ENCODE peak calls at places on chromosome 4, in eight cellular contexts. P is hepatocyte, Q is OCI-LY7, U is IMR-90, X is lung, Y is mesendoderm, B is stomach, F is mammary epithelial cell. N is an unnamed sample.
A peak's percentile ranks its signal among the peaks of the same experiment; 100 is the strongest.

GRCh38 chr4:71187399-71188196 is 151.2 kb upstream of the SLC4A4 start:
- DNase-seq in Y (peak; percentile 33), Q (no peak), B (peak; percentile 60), X (peak; percentile 50), F (peak; percentile 1), U (peak; percentile 60), P (peak; percentile 37), N (peak; percentile 49)

GRCh38 chr4:128376958-128377357 is 89.3 kb upstream of the PGRMC2 start:
- DNase-seq in U (no peak), Q (no peak), X (no peak), P (no peak), F (no peak), B (no peak), Y (no peak), N (no peak)

GRCh38 chr4:2785613-2786012 is 7.3 kb upstream of the SH3BP2 start:
- DNase-seq in Y (no peak), F (no peak), B (peak; percentile 37), P (no peak), X (no peak), Q (peak; percentile 89), U (no peak), N (no peak)

GRCh38 chr4:113683143-113683542 is 78.4 kb downstream of the CAMK2D start:
- DNase-seq in B (no peak), P (no peak), X (no peak), Q (peak; percentile 92), U (no peak), Y (no peak), F (peak; percentile 45), N (no peak)

GRCh38 chr4:15077969-15078368 is 75.7 kb downstream of the CPEB2 start:
- DNase-seq in U (peak; percentile 84), P (no peak), Y (no peak), Q (no peak), B (no peak), X (no peak), F (peak; percentile 77), N (no peak)

GRCh38 chr4:82984459-82984858 is 26.2 kb downstream of the LIN54 start:
- DNase-seq in P (no peak), U (peak; percentile 69), B (no peak), X (no peak), Q (no peak), Y (no peak), F (peak; percentile 77), N (no peak)

GRCh38 chr4:74447636-74448233 is 2.8 kb downstream of the AREG start:
- DNase-seq in U (no peak), Q (no peak), P (no peak), F (no peak), X (no peak), B (no peak), Y (no peak), N (no peak)

GRCh38 chr4:140186651-140187315 is 32.8 kb upstream of the MAML3 start:
- DNase-seq in Q (no peak), P (peak; percentile 66), F (peak; percentile 94), Y (no peak), U (peak; percentile 67), B (peak; percentile 50), X (no peak), N (no peak)

GRCh38 chr4:57097711-57098110 is 12.5 kb downstream of the IGFBP7 start:
- DNase-seq in U (no peak), Q (no peak), X (no peak), Y (no peak), F (no peak), P (no peak), B (no peak), N (no peak)

GRCh38 chr4:136183513-136183912 is 1348.8 kb downstream of the PCDH18 start:
- DNase-seq in P (no peak), X (no peak), B (no peak), F (no peak), U (no peak), Y (peak; percentile 32), Q (no peak), N (no peak)

GRCh38 chr4:137614491-137614890 is 82.2 kb upstream of the PCDH18 start:
- DNase-seq in P (no peak), U (peak; percentile 80), Y (no peak), B (no peak), F (no peak), Q (no peak), X (no peak), N (no peak)

GRCh38 chr4:18057821-18058533 is 36.4 kb upstream of the LCORL start:
- DNase-seq in X (no peak), Y (no peak), Q (no peak), U (no peak), F (no peak), B (no peak), P (no peak), N (no peak)

GRCh38 chr4:137587796-137588195 is 55.5 kb upstream of the PCDH18 start:
- DNase-seq in Y (no peak), P (no peak), X (no peak), F (no peak), U (no peak), Q (no peak), B (no peak), N (no peak)

GRCh38 chr4:2827071-2827873 is 16.4 kb upstream of the ADD1 start:
- DNase-seq in P (no peak), F (no peak), B (no peak), Q (no peak), U (no peak), Y (no peak), X (no peak), N (peak; percentile 21)

GRCh38 chr4:64144994-64145393 is 264.3 kb downstream of the TECRL start:
- DNase-seq in U (no peak), P (no peak), B (peak; percentile 60), X (no peak), F (no peak), Q (no peak), Y (no peak), N (no peak)

GRCh38 chr4:113740857-113741379 is 20.6 kb downstream of the CAMK2D start:
- DNase-seq in Q (no peak), B (no peak), X (no peak), P (no peak), U (no peak), Y (no peak), F (peak; percentile 20), N (no peak)

GRCh38 chr4:109910261-109910660 is 2.4 kb upstream of the EGF start:
- DNase-seq in F (no peak), P (peak; percentile 52), U (no peak), B (no peak), X (no peak), Q (no peak), Y (no peak), N (no peak)

GRCh38 chr4:85370400-85371032 is 104.4 kb upstream of the ARHGAP24 start:
- DNase-seq in U (peak; percentile 18), X (no peak), Q (peak; percentile 64), F (peak; percentile 24), P (peak; percentile 58), Y (peak; percentile 79), B (peak; percentile 28), N (peak; percentile 28)

GRCh38 chr4:34791224-34791623 is 1453.1 kb downstream of the ARAP2 start:
- DNase-seq in X (no peak), Q (no peak), B (no peak), F (no peak), P (no peak), Y (no peak), U (no peak), N (no peak)

GRCh38 chr4:81571105-81571504 is 99.4 kb upstream of the RASGEF1B start:
- DNase-seq in P (no peak), F (peak; percentile 33), Q (no peak), U (no peak), X (no peak), B (no peak), Y (no peak), N (no peak)

GRCh38 chr4:2103843-2104547 is 44.9 kb downstream of the NAT8L start:
- DNase-seq in F (no peak), B (no peak), X (no peak), Y (no peak), U (no peak), Q (peak; percentile 16), P (no peak), N (no peak)

GRCh38 chr4:144701683-144702233 is 55.8 kb downstream of the HHIP start:
- DNase-seq in P (no peak), Q (no peak), F (no peak), U (no peak), B (no peak), Y (no peak), X (no peak), N (no peak)

GRCh38 chr4:109803924-109804571 is 2.2 kb upstream of the CFI start:
- DNase-seq in B (no peak), Y (peak; percentile 83), F (peak; percentile 36), Q (peak; percentile 64), X (no peak), U (peak; percentile 37), P (peak; percentile 60), N (no peak)

DNA sequence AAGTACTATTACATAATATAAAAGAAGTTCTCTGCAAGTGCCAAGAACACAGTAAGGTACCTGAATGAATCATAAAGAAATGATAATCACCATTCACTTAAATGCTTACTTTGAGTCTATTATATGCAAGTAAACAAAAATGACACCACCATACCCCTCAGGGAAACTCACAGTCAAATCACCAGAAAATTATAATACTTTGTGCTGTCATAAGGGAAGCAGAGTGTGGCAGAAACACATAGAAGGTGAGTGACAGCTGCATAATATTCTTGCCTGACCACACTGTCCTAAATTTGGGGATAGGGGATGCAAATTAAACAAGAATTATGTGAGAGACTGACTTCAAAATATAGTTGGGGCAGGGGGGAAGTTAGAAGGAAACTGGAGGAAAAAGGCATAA is 12.9 kb downstream of the CCNI start:
- DNase-seq in F (no peak), Y (no peak), X (no peak), P (no peak), Q (no peak), U (no peak), B (no peak), N (no peak)
- H3K36me3 ChIP-seq in F (peaks cover 47% of the 10 kb centered on the region), Y (peaks cover 5% of the 10 kb centered on the region), X (peaks cover 17% of the 10 kb centered on the region), P (peaks cover 3% of the 10 kb centered on the region), Q (peaks cover 98% of the 10 kb centered on the region), U (peaks cover 36% of the 10 kb centered on the region), B (peaks cover 78% of the 10 kb centered on the region), N (no peaks in the 10 kb centered on the region)

DNA sequence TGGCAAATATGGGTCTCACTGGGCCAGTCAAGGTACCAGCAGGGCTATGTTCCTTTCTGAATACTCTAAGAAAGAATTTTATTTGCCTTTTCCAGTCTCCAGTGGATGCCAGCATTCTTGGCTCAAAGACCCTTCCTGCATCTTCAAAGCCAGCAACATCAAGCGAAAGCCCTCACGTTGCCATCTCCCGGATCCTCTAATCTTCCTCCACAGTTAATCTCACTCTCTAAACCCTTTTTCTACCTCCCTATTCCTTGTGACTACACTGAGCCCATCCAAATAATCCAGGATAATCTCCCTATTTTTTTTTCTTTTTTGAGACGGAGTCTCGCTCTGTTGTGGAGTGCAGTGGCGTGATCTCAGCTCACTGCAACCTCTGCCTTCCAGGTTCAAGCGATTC is 23.4 kb downstream of the RFC1 start:
- DNase-seq in B (no peak), F (no peak), P (no peak), Q (no peak), Y (no peak), X (no peak), U (no peak), N (no peak)
- H3K27ac ChIP-seq in B (no peak overlapping the region), F (no peak overlapping the region), P (no peak overlapping the region), Q (no peak overlapping the region), Y (no peak overlapping the region), X (no peak overlapping the region), U (no peak overlapping the region), N (no peak overlapping the region)

GRCh38 chr4:5742388-5742787 is 31.4 kb downstream of the EVC start:
- DNase-seq in U (no peak), F (no peak), X (no peak), B (no peak), Y (no peak), Q (no peak), P (no peak), N (no peak)
- H3K36me3 ChIP-seq in U (peaks cover 37% of the 10 kb centered on the region), F (peaks cover 26% of the 10 kb centered on the region), X (no peaks in the 10 kb centered on the region), B (peaks cover 39% of the 10 kb centered on the region), Y (peaks cover 8% of the 10 kb centered on the region), Q (no peaks in the 10 kb centered on the region), P (no peaks in the 10 kb centered on the region), N (peaks cover 7% of the 10 kb centered on the region)

GRCh38 chr4:151165205-151166000 is 66.0 kb downstream of the RPS3A start:
- DNase-seq in U (no peak), Q (no peak), P (no peak), X (no peak), F (no peak), B (no peak), Y (no peak), N (no peak)
- H3K27ac ChIP-seq in U (peak overlapping the region; percentile 94), Q (no peak overlapping the region), P (peak overlapping the region; percentile 38), X (peak overlapping the region; percentile 42), F (no peak overlapping the region), B (peak overlapping the region; percentile 28), Y (no peak overlapping the region), N (no peak overlapping the region)

N was measured in pancreas.